ENCODE peak calls at places on chromosome 1, in nine cellular contexts. Z is K562, X is keratinocyte, I is H9, P is endothelial cell of umbilical vein, C is mammary epithelial cell, K is fibroblast of lung, M is GM23248, F is neural progenitor cell. U is an unnamed sample.

GRCh38 chr1:17274186-17275170 is 25.6 kb downstream of the PADI3 start:
- DNase-seq in Z (peak), X (no peak), I (peak), P (peak), C (peak), K (peak), M (peak), F (peak), U (peak)

GRCh38 chr1:230778916-230779590 is 31.9 kb downstream of the CAPN9 start:
- DNase-seq in Z (no peak), X (no peak), I (no peak), P (peak), C (peak), K (peak), M (peak), F (no peak), U (peak)

GRCh38 chr1:170537798-170538503 is 6.0 kb downstream of the GORAB start:
- DNase-seq in Z (no peak), X (no peak), I (no peak), P (peak), C (no peak), K (peak), M (peak), F (no peak), U (peak)

GRCh38 chr1:197137322-197137721 is 9.1 kb downstream of the ASPM start:
- DNase-seq in Z (no peak), X (no peak), I (no peak), P (no peak), C (no peak), K (no peak), M (no peak), F (no peak), U (no peak)

GRCh38 chr1:101463195-101463594 is 226.4 kb downstream of the S1PR1 start:
- DNase-seq in Z (no peak), X (no peak), I (no peak), P (no peak), C (peak), K (no peak), M (no peak), F (no peak), U (no peak)

GRCh38 chr1:27556435-27556780 is 47.5 kb downstream of the AHDC1 start:
- DNase-seq in Z (no peak), X (no peak), I (no peak), P (no peak), C (no peak), K (no peak), M (no peak), F (no peak), U (no peak)

GRCh38 chr1:221602866-221603265 is 139.0 kb downstream of the DUSP10 start:
- DNase-seq in Z (no peak), X (no peak), I (no peak), P (no peak), C (peak), K (peak), M (peak), F (no peak), U (no peak)

GRCh38 chr1:28680141-28680540 is 11.6 kb downstream of the GMEB1 start:
- DNase-seq in Z (no peak), X (no peak), I (no peak), P (no peak), C (no peak), K (no peak), M (no peak), F (no peak), U (no peak)

GRCh38 chr1:9233942-9234222 is 692 bp upstream of the H6PD start:
- DNase-seq in Z (no peak), X (no peak), I (no peak), P (no peak), C (no peak), K (no peak), M (no peak), F (no peak), U (no peak)

GRCh38 chr1:209132736-209133467 is 450.6 kb upstream of the CAMK1G start:
- DNase-seq in Z (no peak), X (no peak), I (no peak), P (no peak), C (no peak), K (no peak), M (no peak), F (no peak), U (no peak)

GRCh38 chr1:22217811-22218460 is 75.0 kb upstream of the WNT4 start:
- DNase-seq in Z (no peak), X (no peak), I (no peak), P (no peak), C (no peak), K (no peak), M (no peak), F (no peak), U (no peak)

GRCh38 chr1:42434340-42434739 is 21.5 kb downstream of the ZMYND12 start:
- DNase-seq in Z (no peak), X (no peak), I (no peak), P (no peak), C (no peak), K (no peak), M (no peak), F (no peak), U (no peak)

GRCh38 chr1:212207822-212208520 is 77.2 kb upstream of the PPP2R5A start:
- DNase-seq in Z (no peak), X (no peak), I (no peak), P (no peak), C (no peak), K (no peak), M (no peak), F (no peak), U (no peak)

GRCh38 chr1:56249244-56249643 is 330.1 kb downstream of the PLPP3 start:
- DNase-seq in Z (no peak), X (no peak), I (no peak), P (no peak), C (no peak), K (no peak), M (no peak), F (no peak), U (no peak)

GRCh38 chr1:223840254-223840653 is 5.5 kb downstream of the TP53BP2 start:
- DNase-seq in Z (no peak), X (no peak), I (no peak), P (no peak), C (no peak), K (no peak), M (no peak), F (no peak), U (no peak)
- H3K9ac ChIP-seq in Z (no peak), X (no peak), I (no peak), P (no peak), C (no peak), K (no peak), M (no peak), F (no peak), U (peak)

DNA sequence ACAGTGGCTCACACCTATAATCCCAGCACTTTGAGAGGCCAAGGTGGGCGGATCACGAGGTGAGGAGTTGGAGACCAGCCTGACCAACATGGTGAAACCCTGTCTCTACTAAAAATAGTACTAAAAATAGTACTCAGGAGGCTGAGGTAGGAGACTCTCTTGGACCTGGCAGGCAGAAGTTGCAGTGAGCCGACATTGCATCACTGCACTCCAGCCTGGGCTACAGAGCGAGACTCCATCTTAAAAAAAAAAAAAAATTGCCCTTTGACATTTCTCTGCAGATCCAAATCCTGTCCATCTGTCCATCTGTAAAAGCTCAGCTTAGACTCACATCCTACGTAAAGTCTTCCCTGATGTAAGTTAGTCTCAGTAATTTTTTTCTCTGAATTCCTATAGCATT is 6.2 kb upstream of the NCF2 start:
- DNase-seq in Z (no peak), X (no peak), I (no peak), P (no peak), C (no peak), K (no peak), M (no peak), F (no peak), U (no peak)
- H2AFZ ChIP-seq in Z (no peak), X (no peak), I (no peak), P (no peak), C (no peak), K (no peak), M (no peak), F (no peak), U (no peak)

GRCh38 chr1:244057474-244058385 is 6.6 kb downstream of the ZBTB18 start:
- DNase-seq in Z (no peak), X (no peak), I (no peak), P (no peak), C (no peak), K (peak), M (no peak), F (no peak), U (no peak)

GRCh38 chr1:244060117-244060516 is 9.0 kb downstream of the ZBTB18 start:
- DNase-seq in Z (no peak), X (no peak), I (no peak), P (peak), C (no peak), K (no peak), M (no peak), F (no peak), U (no peak)

GRCh38 chr1:244063498-244063897 is 12.4 kb downstream of the ZBTB18 start:
- DNase-seq in Z (no peak), X (no peak), I (no peak), P (no peak), C (no peak), K (peak), M (no peak), F (no peak), U (no peak)

GRCh38 chr1:244062136-244062535 is 11.1 kb downstream of the ZBTB18 start:
- DNase-seq in Z (no peak), X (no peak), I (no peak), P (no peak), C (no peak), K (no peak), M (no peak), F (no peak), U (no peak)

GRCh38 chr1:244060691-244061090 is 9.6 kb downstream of the ZBTB18 start:
- DNase-seq in Z (no peak), X (no peak), I (no peak), P (no peak), C (no peak), K (no peak), M (no peak), F (no peak), U (no peak)
- H3K9ac ChIP-seq in Z (no peak), X (no peak), I (no peak), P (no peak), C (no peak), K (no peak), M (no peak), F (no peak), U (no peak)

GRCh38 chr1:5408401-5408800 is 583.8 kb downstream of the NPHP4 start:
- DNase-seq in Z (no peak), X (no peak), I (no peak), P (no peak), C (no peak), K (no peak), M (no peak), F (no peak), U (no peak)

GRCh38 chr1:5403935-5404334 is 588.3 kb downstream of the NPHP4 start:
- DNase-seq in Z (no peak), X (no peak), I (no peak), P (no peak), C (no peak), K (no peak), M (no peak), F (no peak), U (no peak)

GRCh38 chr1:5402618-5403017 is 589.6 kb downstream of the NPHP4 start:
- DNase-seq in Z (no peak), X (no peak), I (no peak), P (no peak), C (no peak), K (no peak), M (no peak), F (no peak), U (no peak)

GRCh38 chr1:5405263-5405662 is 587.0 kb downstream of the NPHP4 start:
- DNase-seq in Z (no peak), X (no peak), I (no peak), P (no peak), C (no peak), K (no peak), M (no peak), F (no peak), U (no peak)

DNA sequence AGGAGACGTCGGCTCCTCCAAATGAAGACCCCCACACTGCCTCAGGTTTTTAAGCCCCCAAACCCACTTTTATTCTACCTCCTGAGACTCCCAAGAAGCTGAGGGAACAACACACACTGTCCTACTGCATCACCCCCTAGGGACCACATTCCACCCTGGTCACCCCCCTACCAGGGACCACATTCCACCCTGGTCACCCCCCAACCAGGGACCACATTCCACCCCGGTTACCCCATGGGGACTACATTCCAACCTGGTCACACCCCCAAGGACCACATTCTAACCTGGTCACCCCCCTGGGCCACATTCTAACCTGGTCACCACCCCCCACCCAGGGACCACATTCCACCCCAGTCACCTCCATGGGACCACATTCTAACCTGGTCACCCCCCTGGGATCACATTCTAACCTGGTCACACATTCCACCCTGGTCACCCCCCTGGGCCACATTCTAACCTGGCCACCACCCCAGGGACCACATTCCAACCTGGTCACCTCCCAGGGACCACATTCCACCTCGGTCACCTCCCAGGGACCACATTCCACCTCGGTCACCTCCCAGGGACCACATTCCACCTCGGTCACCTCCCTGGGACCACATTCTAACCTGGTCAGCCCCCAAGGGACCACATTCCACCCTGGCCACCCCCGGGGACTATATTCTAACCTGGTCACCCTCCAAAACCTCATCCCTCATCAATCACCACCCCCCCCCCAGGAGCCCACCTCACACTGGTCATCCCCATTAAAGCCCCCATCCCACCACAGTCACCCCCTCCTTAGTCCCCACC is 587.6 kb downstream of the NPHP4 start:
- DNase-seq in Z (no peak), X (no peak), I (no peak), P (no peak), C (no peak), K (no peak), M (no peak), F (no peak), U (no peak)
- H2AFZ ChIP-seq in Z (no peak), X (no peak), I (no peak), P (no peak), C (no peak), K (no peak), M (no peak), F (no peak), U (no peak)

DNA sequence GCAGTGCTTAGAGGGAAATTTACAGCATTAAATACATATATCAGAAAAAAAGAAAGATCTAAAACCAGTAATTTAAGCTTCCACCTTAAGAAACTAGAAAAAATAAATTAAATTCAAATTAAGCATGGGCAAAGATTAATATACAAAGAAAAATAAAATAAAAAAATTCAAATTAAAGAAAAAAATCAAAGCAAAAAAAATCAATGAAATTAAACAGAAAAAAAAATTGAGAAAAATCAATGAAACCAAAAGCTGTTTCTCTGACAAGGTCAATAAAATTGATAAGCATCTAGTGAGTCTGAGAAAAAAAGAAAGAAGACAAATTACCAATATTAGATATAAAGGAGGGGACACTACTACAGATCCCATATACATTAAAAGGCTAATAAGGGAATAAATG is 26.0 kb downstream of the GNG12 start:
- DNase-seq in Z (no peak), X (no peak), I (no peak), P (no peak), C (no peak), K (no peak), M (no peak), F (no peak), U (no peak)
- H3K9ac ChIP-seq in Z (no peak), X (no peak), I (no peak), P (no peak), C (no peak), K (no peak), M (no peak), F (no peak), U (no peak)

DNA sequence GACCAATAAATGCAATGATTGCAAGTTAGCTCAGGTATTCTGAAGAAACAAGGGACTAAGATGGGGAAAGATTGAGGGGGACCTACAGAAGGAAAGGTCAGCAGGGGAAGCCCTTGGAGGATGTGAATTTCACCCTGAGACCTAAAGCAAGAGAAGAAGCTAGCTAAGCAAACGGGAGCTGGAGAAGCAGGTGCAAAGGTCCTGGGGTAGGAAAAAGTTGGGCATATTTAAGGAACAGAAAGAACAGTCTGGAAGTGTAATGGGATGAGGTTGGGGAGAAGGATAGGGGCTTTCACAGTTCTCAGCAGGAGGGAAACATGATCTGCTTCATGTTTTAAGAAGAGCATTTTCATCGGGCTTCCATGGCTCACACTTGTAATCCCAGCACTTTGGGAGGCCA is 89.7 kb upstream of the SLC45A1 start:
- DNase-seq in Z (no peak), X (no peak), I (no peak), P (no peak), C (no peak), K (no peak), M (no peak), F (no peak), U (no peak)
- H2AFZ ChIP-seq in Z (no peak), X (no peak), I (no peak), P (no peak), C (no peak), K (no peak), M (no peak), F (no peak), U (no peak)

DNA sequence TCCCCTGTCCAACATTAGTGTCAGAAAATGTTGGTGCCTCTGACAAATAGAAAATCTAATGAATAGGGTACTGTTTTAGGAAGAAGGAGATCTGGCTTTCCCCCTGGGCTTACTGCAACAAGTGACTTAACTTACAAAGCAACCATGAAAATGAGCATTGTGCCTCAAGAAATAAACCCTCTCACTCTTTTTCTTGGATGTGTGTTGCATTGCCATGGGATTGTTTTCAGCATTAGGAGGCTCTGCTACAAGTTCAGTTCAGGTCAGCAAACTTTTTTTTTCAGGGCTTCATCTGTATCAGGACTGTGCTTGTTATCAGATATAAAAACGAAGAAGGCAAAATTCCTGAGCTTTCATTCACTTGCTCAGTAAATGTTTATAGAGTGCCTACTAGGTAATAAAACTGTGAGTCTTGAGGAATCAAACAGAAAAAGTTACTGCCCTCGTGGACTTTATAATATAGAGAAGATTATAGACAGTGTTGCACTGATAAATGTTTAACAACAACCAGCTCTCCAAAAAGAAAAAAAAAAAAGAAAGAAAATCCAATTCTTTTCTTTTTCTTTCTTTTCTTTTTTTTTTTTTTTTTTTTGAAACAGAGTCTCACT is 37.9 kb upstream of the DOCK7 start:
- DNase-seq in Z (no peak), X (no peak), I (no peak), P (no peak), C (no peak), K (peak), M (peak), F (no peak), U (no peak)
- H3K9ac ChIP-seq in Z (no peak), X (no peak), I (no peak), P (no peak), C (no peak), K (no peak), M (peak), F (no peak), U (peak)

GRCh38 chr1:24913616-24914225 is 16.4 kb downstream of the RUNX3 start:
- DNase-seq in Z (no peak), X (no peak), I (no peak), P (no peak), C (no peak), K (no peak), M (no peak), F (no peak), U (no peak)
- H2AFZ ChIP-seq in Z (no peak), X (no peak), I (no peak), P (no peak), C (no peak), K (no peak), M (peak), F (no peak), U (peak)

DNA sequence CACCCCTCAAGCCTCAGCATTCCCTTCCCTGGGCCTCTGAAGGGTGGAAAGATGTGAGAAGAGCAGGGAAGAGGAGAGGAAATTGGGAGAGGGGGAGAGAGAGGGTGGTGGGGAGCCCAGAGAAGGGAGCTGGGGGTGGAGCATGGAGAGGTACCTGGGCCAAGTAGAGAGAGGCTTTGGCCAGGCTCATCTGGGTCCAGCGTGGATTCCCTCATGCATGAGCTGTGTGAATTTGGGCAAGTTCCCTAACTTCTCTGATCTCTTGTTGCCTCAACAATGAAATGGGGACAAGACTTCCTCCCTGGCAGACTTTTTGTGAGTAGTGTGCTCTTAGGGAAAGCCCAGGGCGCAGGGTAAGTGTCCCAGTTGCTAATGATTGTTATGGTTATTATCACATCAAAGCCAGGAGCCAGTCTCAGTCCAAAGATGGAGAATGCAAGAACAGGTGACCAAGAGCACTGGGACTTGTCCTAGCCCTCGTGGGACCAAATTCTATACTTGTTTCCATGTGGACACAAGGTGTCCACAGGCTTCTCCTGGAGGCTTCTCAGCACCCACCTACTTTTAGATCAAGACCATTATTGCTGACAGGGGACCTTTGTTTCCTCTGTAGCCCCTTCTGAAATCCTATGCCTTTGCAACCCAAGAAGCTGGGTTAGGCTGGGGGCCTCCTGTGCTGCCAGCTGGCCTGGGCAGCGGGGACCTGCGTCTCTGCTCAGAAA is 13.9 kb downstream of the IL6R start:
- DNase-seq in Z (no peak), X (no peak), I (no peak), P (no peak), C (no peak), K (no peak), M (no peak), F (no peak), U (no peak)
- H3K9ac ChIP-seq in Z (peak), X (peak), I (no peak), P (no peak), C (peak), K (peak), M (peak), F (no peak), U (peak)